ENCODE peak calls at places on chromosomes 13 and 19, in eight cellular contexts. D is GM12865; A is heart right ventricle; T is progenitor cell of endocrine pancreas; N is stimulated activated CD4-positive, alpha-beta T cell treated with anti-CD3 and anti-CD28 coated beads, TNF-alpha, amount 100 ng/mL, for 48 hours; S is T1000; F is T47D; Z is T-cell. U is an unnamed sample.

GRCh38 chr19:14103310-14103709 is 12.8 kb upstream of the SAMD1 start:
- DNase-seq in S (no peak), Z (no peak), A (no peak), N (no peak), T (no peak), F (no peak), D (no peak), U (no peak)

GRCh38 chr19:13163609-13164364 is 13.6 kb downstream of the IER2 start:
- DNase-seq in S (peak), N (no peak), T (peak), Z (no peak), D (peak), A (peak), F (no peak), U (peak)

GRCh38 chr19:1671716-1672037 is 19.3 kb upstream of the TCF3 start:
- DNase-seq in F (no peak), A (no peak), N (no peak), T (no peak), S (no peak), D (no peak), Z (no peak), U (no peak)

GRCh38 chr13:101449971-101450748 is 2.3 kb upstream of the ITGBL1 start:
- DNase-seq in A (no peak), D (no peak), T (no peak), S (no peak), Z (no peak), F (no peak), N (no peak), U (no peak)

GRCh38 chr13:27919934-27920676 is at the start of gene PDX1:
- DNase-seq in T (peak), N (peak), F (no peak), S (no peak), D (no peak), A (peak), Z (no peak), U (peak)

GRCh38 chr13:95204231-95204765 is 97.0 kb downstream of the ABCC4 start:
- DNase-seq in F (no peak), T (no peak), A (no peak), N (no peak), D (no peak), S (no peak), Z (no peak), U (no peak)

GRCh38 chr19:3611841-3612240 is 5.2 kb upstream of the TBXA2R start:
- DNase-seq in D (no peak), Z (no peak), T (no peak), F (no peak), S (no peak), N (no peak), A (peak), U (no peak)

GRCh38 chr19:33665776-33666175 is 44.0 kb downstream of the CHST8 start:
- DNase-seq in T (no peak), S (no peak), D (no peak), A (no peak), N (no peak), Z (no peak), F (no peak), U (no peak)

GRCh38 chr13:33213024-33213795 is 72.3 kb downstream of the STARD13 start:
- DNase-seq in Z (no peak), A (no peak), D (no peak), N (no peak), T (no peak), S (no peak), F (no peak), U (no peak)

GRCh38 chr13:25281193-25281936 is 5.9 kb downstream of the MTMR6 start:
- DNase-seq in N (no peak), T (no peak), Z (no peak), D (peak), A (no peak), F (no peak), S (no peak), U (no peak)

GRCh38 chr13:40031031-40031430 is 375.6 kb downstream of the COG6 start:
- DNase-seq in T (no peak), D (no peak), F (no peak), N (no peak), A (no peak), S (peak), Z (no peak), U (no peak)

GRCh38 chr13:98143157-98143553 is 261 bp downstream of the FARP1 start:
- DNase-seq in N (no peak), A (peak), Z (no peak), D (no peak), S (peak), T (no peak), F (no peak), U (no peak)